ENCODE peak calls at places on chromosomes 7 and 10, in eight cellular contexts. Q, N, M, G, A, Y, H and J are unnamed samples.

GRCh38 chr7:56124981-56125380 is 8.8 kb upstream of the NUPR2 start:
- DNase-seq in Q (no peak), N (no peak), M (no peak), G (no peak), A (no peak), Y (no peak), H (no peak), J (no peak)

GRCh38 chr7:101436857-101437576 is 74.3 kb downstream of the COL26A1 start:
- DNase-seq in Q (no peak), N (peak), M (no peak), G (no peak), A (peak), Y (peak), H (no peak), J (no peak)

GRCh38 chr10:88070080-88070880 is 206.9 kb downstream of the PTEN start:
- DNase-seq in Q (no peak), N (no peak), M (no peak), G (no peak), A (no peak), Y (no peak), H (no peak), J (no peak)

GRCh38 chr10:70053212-70053895 is 708 bp downstream of the MACROH2A2 start:
- DNase-seq in Q (peak), N (no peak), M (no peak), G (no peak), A (no peak), Y (peak), H (no peak), J (no peak)

GRCh38 chr10:68536973-68537372 is 9.7 kb upstream of the SLC25A16 start:
- DNase-seq in Q (no peak), N (no peak), M (no peak), G (no peak), A (no peak), Y (no peak), H (no peak), J (no peak)

GRCh38 chr10:133226251-133226808 is 3.7 kb upstream of the UTF1 start:
- DNase-seq in Q (no peak), N (no peak), M (no peak), G (no peak), A (no peak), Y (no peak), H (no peak), J (no peak)

GRCh38 chr10:48439031-48439430 is 132.6 kb downstream of the MAPK8 start:
- DNase-seq in Q (no peak), N (no peak), M (no peak), G (peak), A (no peak), Y (no peak), H (no peak), J (no peak)

GRCh38 chr10:8375137-8375536 is 320.6 kb downstream of the GATA3 start:
- DNase-seq in Q (no peak), N (no peak), M (no peak), G (no peak), A (no peak), Y (no peak), H (no peak), J (no peak)

GRCh38 chr7:121369462-121369861 is 26.6 kb downstream of the FAM3C start:
- DNase-seq in Q (no peak), N (no peak), M (no peak), G (no peak), A (no peak), Y (no peak), H (no peak), J (no peak)

GRCh38 chr10:62306663-62307062 is 38.0 kb upstream of the RTKN2 start:
- DNase-seq in Q (no peak), N (no peak), M (no peak), G (no peak), A (no peak), Y (no peak), H (no peak), J (no peak)

GRCh38 chr7:25282194-25282593 is 53.9 kb upstream of the NPVF start:
- DNase-seq in Q (no peak), N (no peak), M (no peak), G (no peak), A (no peak), Y (no peak), H (no peak), J (no peak)

GRCh38 chr7:77684030-77684429 is 12.2 kb upstream of the RSBN1L start:
- DNase-seq in Q (no peak), N (peak), M (no peak), G (no peak), A (peak), Y (peak), H (no peak), J (no peak)

GRCh38 chr7:129550673-129551360 is 48.5 kb downstream of the SMKR1 start:
- DNase-seq in Q (no peak), N (no peak), M (no peak), G (peak), A (no peak), Y (no peak), H (no peak), J (no peak)

GRCh38 chr7:132080967-132081668 is 495.2 kb downstream of the PLXNA4 start:
- DNase-seq in Q (no peak), N (no peak), M (no peak), G (no peak), A (no peak), Y (no peak), H (no peak), J (no peak)